ENCODE peak calls at places on chromosomes 12 and 14, in five cellular contexts. X is NCI-H1092 treated with DMSO at 0.1 percent for 48 hours; G is fibroblast of lung; J is posterior cingulate gyrus; L is stimulated activated CD4-positive, alpha-beta T cell treated with anti-CD3 and anti-CD28 coated beads, Interleukin-1b, Interleukin-23, amount 100 ng/mL, for 1 hour. Y is an unnamed sample.

GRCh38 chr14:53278602-53279506 is 125.7 kb upstream of the DDHD1 start:
- DNase-seq in X (no peak), G (peak), J (no peak), L (no peak), Y (peak)

GRCh38 chr14:64465856-64466554 is 706 bp downstream of the AKAP5 start:
- DNase-seq in X (no peak), G (peak), J (peak), L (no peak), Y (no peak)

GRCh38 chr14:49970474-49971147 is 77.7 kb downstream of the ARF6 start:
- DNase-seq in X (peak), G (peak), J (no peak), L (no peak), Y (no peak)

GRCh38 chr12:123398177-123398916 is 14.4 kb downstream of the KMT5A start:
- DNase-seq in X (no peak), G (peak), J (no peak), L (no peak), Y (no peak)

GRCh38 chr12:122106891-122107660 is 28.5 kb downstream of the MLXIP start:
- DNase-seq in X (peak), G (peak), J (peak), L (no peak), Y (no peak)

GRCh38 chr12:22653075-22653474 is 28.1 kb downstream of the ETNK1 start:
- DNase-seq in X (no peak), G (peak), J (no peak), L (no peak), Y (no peak)

GRCh38 chr14:76080471-76080870 is 71.3 kb upstream of the GPATCH2L start:
- DNase-seq in X (no peak), G (no peak), J (no peak), L (no peak), Y (no peak)

GRCh38 chr14:104318558-104319488 is 180.4 kb downstream of the KIF26A start:
- DNase-seq in X (no peak), G (no peak), J (no peak), L (no peak), Y (no peak)

GRCh38 chr12:53981652-53982565 is 3.0 kb upstream of the HOXC10 start:
- DNase-seq in X (no peak), G (no peak), J (no peak), L (no peak), Y (no peak)

GRCh38 chr12:68440068-68440581 is 108.0 kb upstream of the MDM1 start:
- DNase-seq in X (no peak), G (peak), J (no peak), L (no peak), Y (no peak)

GRCh38 chr12:24551368-24551767 is 397.5 kb downstream of the BCAT1 start:
- DNase-seq in X (peak), G (no peak), J (no peak), L (no peak), Y (no peak)

GRCh38 chr14:89721991-89722390 is 232.5 kb downstream of the EFCAB11 start:
- DNase-seq in X (no peak), G (peak), J (no peak), L (no peak), Y (no peak)

GRCh38 chr12:23359975-23360638 is 589.4 kb downstream of the SOX5 start:
- DNase-seq in X (no peak), G (no peak), J (no peak), L (no peak), Y (no peak)

GRCh38 chr12:63084501-63084900 is 66.5 kb downstream of the AVPR1A start:
- DNase-seq in X (no peak), G (no peak), J (no peak), L (no peak), Y (no peak)

GRCh38 chr12:105522166-105522825 is 191.8 kb downstream of the C12orf75 start:
- DNase-seq in X (no peak), G (peak), J (no peak), L (no peak), Y (no peak)

GRCh38 chr14:80850197-80850814 is 91.2 kb downstream of the CEP128 start:
- DNase-seq in X (peak), G (peak), J (no peak), L (no peak), Y (no peak)

GRCh38 chr14:63993992-63994391 is 141.2 kb downstream of the SYNE2 start:
- DNase-seq in X (no peak), G (peak), J (no peak), L (no peak), Y (peak)

GRCh38 chr14:55514819-55515470 is 65.1 kb upstream of the KTN1 start:
- DNase-seq in X (no peak), G (peak), J (no peak), L (no peak), Y (no peak)